ENCODE peak calls at places on chromosomes 13 and 19, in five cellular contexts. X is lower lobe of right lung; C is spleen; K is left ventricle myocardium inferior; M is CD8-positive, alpha-beta memory T cell. T is an unnamed sample.

GRCh38 chr19:53865523-53865917 is 2.2 kb upstream of the MYADM start:
- DNase-seq in M (no peak), X (no peak), K (no peak), C (no peak), T (no peak)

GRCh38 chr19:6967962-6968361 is 53.3 kb downstream of the MBD3L2B start:
- DNase-seq in M (no peak), K (no peak), X (no peak), C (no peak), T (no peak)

GRCh38 chr19:52138614-52139290 is 986 bp downstream of the ZNF616 start:
- DNase-seq in M (no peak), X (no peak), C (peak; percentile 74), K (no peak), T (peak; percentile 23)

GRCh38 chr13:57629391-57629804 is 2.1 kb upstream of the PCDH17 start:
- DNase-seq in M (no peak), C (peak; percentile 72), X (no peak), K (no peak), T (peak; percentile 28)

GRCh38 chr13:37479901-37480300 is 118.7 kb downstream of the POSTN start:
- DNase-seq in X (no peak), K (no peak), M (no peak), C (no peak), T (no peak)

GRCh38 chr19:41192574-41193419 is at the start of gene CYP2S1:
- DNase-seq in C (no peak), X (peak; percentile 63), K (no peak), M (no peak), T (no peak)

GRCh38 chr19:57262044-57262443 is 18.2 kb upstream of the ZNF460 start:
- DNase-seq in C (no peak), M (no peak), K (no peak), X (no peak), T (no peak)

GRCh38 chr13:26300140-26300539 is 46.2 kb downstream of the CDK8 start:
- DNase-seq in X (no peak), C (no peak), M (no peak), K (no peak), T (no peak)

DNA sequence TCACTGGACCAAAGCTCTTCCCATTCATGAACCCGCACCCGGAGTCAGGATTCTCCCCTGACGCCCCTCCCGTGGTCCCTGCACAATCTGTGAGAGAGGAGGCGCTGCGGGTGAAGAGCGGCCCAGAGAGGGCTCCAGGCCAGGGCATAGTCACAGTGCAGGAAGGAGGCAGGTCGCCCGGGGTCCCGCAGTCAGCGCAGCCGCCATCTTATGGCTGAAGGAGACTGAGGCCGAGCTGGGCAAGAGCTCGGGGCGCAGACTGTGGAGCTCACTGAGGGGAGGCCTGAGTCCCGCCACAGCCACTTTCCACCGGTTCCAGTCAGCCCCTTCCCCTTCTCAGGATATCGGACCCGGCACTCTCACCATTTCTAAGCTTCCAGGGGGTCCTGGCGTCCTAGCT is 300 bp downstream of the ZNF99 start:
- DNase-seq in C (no peak), K (no peak), M (no peak), X (no peak), T (no peak)
- H3K4me3 ChIP-seq in C (peak overlapping the region; percentile 24), K (peak overlapping the region; percentile 68), M (no peak overlapping the region), X (peak overlapping the region; percentile 29), T (peak overlapping the region; percentile 39)

DNA sequence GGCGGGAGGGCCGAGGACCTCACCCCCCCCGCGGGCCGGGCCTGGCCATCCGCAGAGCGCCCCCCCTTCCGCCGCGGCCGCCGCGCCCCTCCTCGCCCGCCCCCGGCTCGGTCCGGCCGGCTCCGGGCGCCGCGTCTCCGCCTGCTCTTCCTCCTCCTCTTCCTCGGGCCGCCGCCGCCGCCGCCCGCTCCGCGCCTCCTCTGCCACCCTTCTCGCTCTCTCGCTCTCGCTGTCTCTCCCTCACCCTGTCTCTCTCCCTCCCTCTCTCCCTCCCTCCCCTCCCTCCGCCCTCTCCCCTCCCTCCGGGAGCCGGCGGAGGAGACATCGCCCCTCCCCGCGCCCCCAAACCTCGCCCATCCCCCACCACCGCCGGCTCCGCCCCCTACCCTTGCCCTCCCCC is at the start of gene SHANK1:
- DNase-seq in K (no peak), X (no peak), C (no peak), M (no peak), T (no peak)
- H3K27ac ChIP-seq in K (no peak within 1 kb of the TSS), X (no peak within 1 kb of the TSS), C (no peak within 1 kb of the TSS), M (no peak within 1 kb of the TSS), T (no peak within 1 kb of the TSS)

GRCh38 chr13:97262058-97262457 is 39.9 kb downstream of the MBNL2 start:
- DNase-seq in M (no peak), K (no peak), X (no peak), C (no peak), T (no peak)
- H3K4me1 ChIP-seq in M (peaks cover 27% of the 10 kb centered on the region), K (peaks cover 100% of the 10 kb centered on the region), X (peaks cover 64% of the 10 kb centered on the region), C (peaks cover 35% of the 10 kb centered on the region), T (peaks cover 74% of the 10 kb centered on the region)

GRCh38 chr19:18100710-18101109 is 3.1 kb downstream of the MAST3 start:
- DNase-seq in C (no peak), K (no peak), X (no peak), M (no peak), T (no peak)
- H3K4me3 ChIP-seq in C (no peak overlapping the region), K (no peak overlapping the region), X (no peak overlapping the region), M (no peak overlapping the region), T (no peak overlapping the region)

GRCh38 chr13:59879281-59879680 is 284.4 kb downstream of the DIAPH3 start:
- DNase-seq in X (no peak), K (no peak), M (no peak), C (no peak), T (no peak)
- H3K27ac ChIP-seq in X (no peak overlapping the region), K (no peak overlapping the region), M (no peak overlapping the region), C (no peak overlapping the region), T (no peak overlapping the region)

DNA sequence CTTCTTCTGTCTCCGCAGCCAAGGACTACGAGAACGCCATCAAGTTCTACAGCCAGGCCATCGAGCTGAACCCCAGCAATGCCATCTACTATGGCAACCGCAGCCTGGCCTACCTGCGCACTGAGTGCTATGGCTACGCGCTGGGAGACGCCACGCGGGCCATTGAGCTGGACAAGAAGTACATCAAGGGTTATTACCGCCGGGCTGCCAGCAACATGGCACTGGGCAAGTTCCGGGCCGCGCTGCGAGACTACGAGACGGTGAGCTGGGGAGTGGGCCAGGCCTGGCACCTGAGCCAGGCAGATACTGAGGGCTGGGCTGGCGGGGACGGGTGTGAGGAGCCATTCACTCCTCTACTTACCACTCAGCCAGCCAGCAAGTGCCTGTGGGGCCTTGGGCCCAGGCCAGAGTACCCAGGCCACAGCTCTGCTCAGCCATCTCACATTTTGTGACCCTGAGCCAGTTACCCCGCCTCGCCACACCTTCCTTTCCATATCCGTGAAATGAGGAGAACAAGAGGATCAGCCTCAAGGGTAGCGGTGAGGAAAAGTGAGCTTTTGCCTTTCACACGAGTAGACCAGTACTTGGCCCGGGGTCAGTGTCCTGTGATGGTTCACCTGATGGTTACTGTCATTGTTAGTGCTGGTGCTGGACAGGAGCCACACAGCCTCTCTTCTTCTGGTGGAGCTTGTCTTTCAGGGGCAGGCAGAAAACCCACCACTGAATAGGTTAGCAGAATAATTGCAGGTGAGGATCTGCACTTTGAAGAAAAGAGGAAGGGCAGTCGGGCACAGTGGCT is 7.0 kb downstream of the PPP5C start:
- DNase-seq in X (no peak), K (no peak), M (no peak), C (no peak), T (no peak)
- H3K4me1 ChIP-seq in X (peaks cover 35% of the 10 kb centered on the region), K (peaks cover 85% of the 10 kb centered on the region), M (peaks cover 33% of the 10 kb centered on the region), C (peaks cover 71% of the 10 kb centered on the region), T (peaks cover 33% of the 10 kb centered on the region)

GRCh38 chr13:71591380-71591779 is 275.6 kb downstream of the DACH1 start:
- DNase-seq in M (no peak), C (no peak), X (no peak), K (no peak), T (no peak)
- H3K4me3 ChIP-seq in M (no peak overlapping the region), C (no peak overlapping the region), X (no peak overlapping the region), K (no peak overlapping the region), T (no peak overlapping the region)

DNA sequence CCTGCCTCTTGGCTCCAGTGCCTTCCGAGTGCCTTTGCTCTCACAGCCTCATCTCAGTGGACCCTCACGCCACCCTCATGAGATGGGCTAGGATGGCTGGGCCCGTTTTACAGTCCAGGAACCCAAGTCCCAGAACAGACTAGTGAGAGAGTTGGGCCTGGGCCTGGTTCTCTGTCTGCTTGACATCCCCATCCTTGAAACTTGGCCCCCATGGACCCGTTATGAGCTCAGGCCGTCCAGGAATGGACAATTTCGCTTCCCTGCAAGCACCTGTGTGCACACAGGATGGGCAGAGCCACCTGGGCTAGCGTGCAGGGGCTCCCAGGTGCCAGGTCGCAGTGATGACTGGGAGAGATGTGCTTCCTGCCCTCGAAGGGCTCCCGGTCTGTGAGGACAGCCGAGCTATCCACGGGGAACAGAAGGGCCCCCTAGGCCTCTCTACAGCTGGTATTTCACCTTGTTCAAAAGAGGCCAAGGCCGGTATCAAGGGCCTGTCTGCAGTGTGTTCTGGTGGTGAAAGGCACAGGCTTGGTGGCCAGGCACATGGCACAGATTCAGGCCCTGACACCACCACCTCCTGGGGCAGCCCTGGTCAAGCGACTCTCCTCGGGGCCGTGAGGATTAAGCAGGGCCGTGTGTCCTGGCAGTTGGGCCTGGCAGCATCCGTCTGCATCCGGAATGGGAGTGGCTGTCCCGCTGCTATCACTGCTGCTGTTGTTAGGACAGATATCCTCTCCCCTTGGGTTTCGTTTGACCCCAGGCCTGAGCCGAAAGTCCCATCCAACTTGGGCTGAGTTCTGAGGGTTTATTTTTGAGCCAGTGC is 38.9 kb downstream of the CAPN12 start:
- DNase-seq in K (peak; percentile 71), X (no peak), M (no peak), C (peak; percentile 87), T (no peak)
- H3K27ac ChIP-seq in K (peak overlapping the region; percentile 91), X (peak overlapping the region; percentile 47), M (no peak overlapping the region), C (peak overlapping the region; percentile 80), T (peak overlapping the region; percentile 94)

GRCh38 chr13:110158201-110158600 is 148.8 kb downstream of the COL4A1 start:
- DNase-seq in X (no peak), M (no peak), K (no peak), C (no peak), T (no peak)
- H3K4me1 ChIP-seq in X (no peaks in the 10 kb centered on the region), M (no peaks in the 10 kb centered on the region), K (peaks cover 25% of the 10 kb centered on the region), C (no peaks in the 10 kb centered on the region), T (no peaks in the 10 kb centered on the region)